ENCODE peak calls at places on chromosomes 11 and 22, in four cellular contexts. S is mammary epithelial cell, P is neural progenitor cell, L is colonic mucosa. O is an unnamed sample.

GRCh38 chr11:126680109-126680508 is 320.5 kb downstream of the KIRREL3 start:
- DNase-seq in S (no peak), P (no peak), L (no peak), O (no peak)

GRCh38 chr11:124754309-124754708 is 2.3 kb upstream of the VSIG2 start:
- DNase-seq in S (no peak), P (no peak), L (no peak), O (no peak)

GRCh38 chr11:2581151-2581930 is 118.5 kb downstream of the KCNQ1OT1 start:
- DNase-seq in S (no peak), P (no peak), L (no peak), O (peak; percentile 26)

GRCh38 chr11:71568707-71569349 is 3.5 kb downstream of the KRTAP5-10 start:
- DNase-seq in S (no peak), P (no peak), L (no peak), O (no peak)

GRCh38 chr11:68780829-68781228 is 29.5 kb upstream of the TESMIN start:
- DNase-seq in S (no peak), P (peak; percentile 50), L (peak; percentile 49), O (peak; percentile 62)

GRCh38 chr11:73359930-73360742 is 16.1 kb upstream of the RELT start:
- DNase-seq in S (no peak), P (peak; percentile 62), L (no peak), O (no peak)

GRCh38 chr11:96154802-96155520 is 188.0 kb downstream of the MAML2 start:
- DNase-seq in S (peak; percentile 24), P (no peak), L (no peak), O (no peak)

GRCh38 chr11:100329352-100329751 is 357.7 kb upstream of the ARHGAP42 start:
- DNase-seq in S (peak; percentile 51), P (no peak), L (no peak), O (no peak)

GRCh38 chr11:17347676-17348075 is 3.9 kb upstream of the NCR3LG1 start:
- DNase-seq in S (peak; percentile 65), P (no peak), L (no peak), O (no peak)

GRCh38 chr11:120078397-120078796 is 59.5 kb downstream of the TRIM29 start:
- DNase-seq in S (no peak), P (no peak), L (no peak), O (no peak)

GRCh38 chr11:32161293-32161692 is 70.4 kb downstream of the RCN1 start:
- DNase-seq in S (no peak), P (no peak), L (no peak), O (no peak)
- H3K36me3 ChIP-seq in S (no peaks in the 10 kb centered on the region), P (no peaks in the 10 kb centered on the region), L (no peaks in the 10 kb centered on the region), O (no peaks in the 10 kb centered on the region)

DNA sequence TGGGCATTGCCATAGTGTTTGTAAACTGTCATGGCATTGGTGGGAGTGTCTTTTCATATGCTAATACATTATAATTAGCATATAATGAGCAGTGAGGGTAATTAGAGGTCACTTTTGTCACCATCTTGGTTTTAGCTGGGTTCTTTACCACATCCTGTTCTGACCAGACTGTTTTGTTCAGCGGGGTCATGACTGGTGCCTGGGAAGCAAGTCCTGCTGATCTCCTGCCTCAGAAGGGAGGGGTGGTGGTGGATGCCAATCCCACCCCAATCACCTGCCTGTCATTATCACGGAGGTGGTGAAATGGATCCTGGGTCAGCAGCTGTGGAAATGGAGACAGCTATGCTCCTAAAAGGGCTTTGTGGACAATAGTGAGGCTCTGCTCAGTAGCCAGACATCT is 31.2 kb downstream of the IL18 start:
- DNase-seq in S (no peak), P (no peak), L (no peak), O (no peak)
- H3K4me1 ChIP-seq in S (peaks cover 40% of the 10 kb centered on the region), P (no peaks in the 10 kb centered on the region), L (peaks cover 9% of the 10 kb centered on the region), O (no peaks in the 10 kb centered on the region)

GRCh38 chr11:76654980-76655379 is 15.6 kb downstream of the LRRC32 start:
- DNase-seq in S (no peak), P (no peak), L (peak; percentile 15), O (no peak)

GRCh38 chr11:76655466-76656086 is 15.0 kb downstream of the LRRC32 start:
- DNase-seq in S (no peak), P (no peak), L (peak; percentile 18), O (no peak)

GRCh38 chr11:76652989-76653673 is 17.4 kb downstream of the LRRC32 start:
- DNase-seq in S (no peak), P (no peak), L (peak; percentile 14), O (peak; percentile 53)

GRCh38 chr11:76653674-76654309 is 16.8 kb downstream of the LRRC32 start:
- DNase-seq in S (no peak), P (no peak), L (peak; percentile 38), O (no peak)

DNA sequence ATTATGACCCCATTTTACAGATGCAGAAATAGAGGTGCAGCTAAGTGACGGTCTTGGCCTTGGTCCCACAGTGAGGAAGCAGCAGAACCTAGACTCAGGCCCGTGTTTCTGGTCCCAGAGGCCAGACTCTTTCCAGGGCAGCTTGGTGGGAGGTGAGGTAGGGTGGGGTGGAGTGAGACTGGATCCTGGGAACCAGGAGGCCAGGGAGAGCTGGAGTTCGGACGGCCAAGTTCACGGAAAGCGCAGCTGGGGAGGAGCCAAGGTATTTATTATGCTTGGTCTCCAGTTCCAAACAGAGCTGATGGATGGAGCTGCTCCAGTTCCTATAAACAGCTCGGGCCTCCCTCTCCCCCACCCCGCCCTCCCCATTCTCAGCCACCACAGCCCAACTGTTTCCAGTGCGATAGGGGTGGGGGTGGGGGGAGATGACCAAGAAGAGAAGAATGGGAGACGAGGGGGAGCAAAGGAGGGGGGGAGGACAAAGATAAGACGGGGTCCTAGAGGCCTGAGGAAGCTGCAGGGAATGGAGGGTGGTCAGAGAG is 16.2 kb downstream of the LRRC32 start:
- DNase-seq in S (no peak), P (no peak), L (peak; percentile 55), O (peak; percentile 87)
- H3K27ac ChIP-seq in S (no peak overlapping the region), P (no peak overlapping the region), L (peak overlapping the region; percentile 60), O (peak overlapping the region; percentile 86)

DNA sequence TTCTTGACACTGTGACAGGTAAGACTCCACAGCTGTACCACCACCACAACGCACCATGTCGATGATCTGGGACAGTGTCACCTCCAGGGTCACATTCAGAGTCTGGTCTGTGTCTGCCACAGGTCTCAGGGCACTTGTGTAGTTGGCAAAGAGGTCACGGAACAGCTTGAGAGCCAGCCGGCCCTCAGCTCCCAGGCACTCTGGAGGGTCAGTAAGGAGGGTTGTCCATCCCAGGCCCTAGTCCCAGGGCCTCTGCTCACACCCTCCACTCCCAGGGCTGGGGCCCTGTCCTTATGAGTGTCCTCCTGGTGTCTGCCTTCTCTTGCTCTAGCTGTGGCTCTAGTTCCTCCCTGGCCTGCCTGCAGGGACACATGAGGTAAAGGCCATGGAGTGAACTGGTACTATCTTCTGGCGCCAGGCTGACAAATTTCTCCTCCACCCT is 1.4 kb downstream of the CHRNA10 start:
- DNase-seq in S (no peak), P (no peak), L (no peak), O (peak; percentile 37)
- H3K36me3 ChIP-seq in S (peaks cover 5% of the 10 kb centered on the region), P (peaks cover 8% of the 10 kb centered on the region), L (no peaks in the 10 kb centered on the region), O (peaks cover 46% of the 10 kb centered on the region)

GRCh38 chr11:134388590-134388989 is 23.5 kb downstream of the B3GAT1 start:
- DNase-seq in S (no peak), P (no peak), L (no peak), O (no peak)
- H3K4me1 ChIP-seq in S (no peaks in the 10 kb centered on the region), P (peaks cover under 1% of the 10 kb centered on the region), L (no peaks in the 10 kb centered on the region), O (no peaks in the 10 kb centered on the region)

GRCh38 chr11:134478611-134479010 is 66.6 kb upstream of the B3GAT1 start:
- DNase-seq in S (no peak), P (no peak), L (no peak), O (no peak)

GRCh38 chr11:134478176-134478575 is 66.1 kb upstream of the B3GAT1 start:
- DNase-seq in S (no peak), P (no peak), L (no peak), O (no peak)

GRCh38 chr11:134481135-134481534 is 69.1 kb upstream of the B3GAT1 start:
- DNase-seq in S (no peak), P (no peak), L (no peak), O (no peak)

GRCh38 chr11:134480129-134480652 is 68.1 kb upstream of the B3GAT1 start:
- DNase-seq in S (no peak), P (no peak), L (no peak), O (no peak)

GRCh38 chr11:134479206-134479955 is 67.3 kb upstream of the B3GAT1 start:
- DNase-seq in S (no peak), P (no peak), L (no peak), O (no peak)
- H3K27ac ChIP-seq in S (no peak overlapping the region), P (no peak overlapping the region), L (no peak overlapping the region), O (no peak overlapping the region)

GRCh38 chr11:92811341-92811740 is 158.1 kb upstream of the MTNR1B start:
- DNase-seq in S (peak; percentile 66), P (no peak), L (no peak), O (no peak)
- H3K36me3 ChIP-seq in S (no peaks in the 10 kb centered on the region), P (no peaks in the 10 kb centered on the region), L (no peaks in the 10 kb centered on the region), O (no peaks in the 10 kb centered on the region)

DNA sequence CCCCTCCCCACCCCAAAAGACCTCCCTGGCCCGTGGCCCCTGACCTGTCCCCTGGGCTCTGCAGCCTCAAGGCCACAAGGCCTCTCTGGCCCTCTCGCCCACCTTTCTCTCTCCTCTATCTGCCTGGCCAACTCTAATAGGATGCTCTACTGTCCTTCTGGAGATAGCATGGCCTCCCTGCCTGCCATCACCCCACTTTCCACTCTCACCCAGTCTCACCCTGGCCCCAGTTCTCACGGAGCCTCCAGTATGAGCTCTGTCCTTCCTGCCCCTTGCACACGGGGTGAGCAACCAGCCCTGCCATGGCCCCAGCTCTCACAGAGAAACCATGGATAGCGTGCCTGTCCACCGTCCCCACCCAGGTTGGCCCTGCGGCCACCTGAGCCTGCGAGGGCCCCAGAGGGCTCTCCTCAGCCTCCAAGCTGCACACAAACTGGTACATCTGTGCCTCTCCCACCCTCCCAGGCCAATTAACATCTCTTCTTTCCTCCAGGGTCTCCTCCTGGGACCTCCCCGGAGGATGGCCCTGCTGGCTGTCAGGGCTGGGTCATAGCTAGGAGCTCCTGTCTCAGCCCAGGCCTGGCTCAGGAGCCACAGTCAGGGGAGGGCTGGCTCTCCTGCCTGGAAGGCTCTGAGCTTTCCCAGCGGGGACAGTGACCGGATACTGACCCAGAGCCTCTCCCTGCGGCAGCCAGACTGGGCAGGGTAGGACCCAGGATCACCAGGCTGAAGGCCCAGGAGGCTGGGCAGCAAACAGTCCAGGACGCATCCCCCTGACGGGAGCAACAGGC is 22.3 kb downstream of the RTN4R start:
- DNase-seq in S (no peak), P (peak; percentile 48), L (no peak), O (no peak)
- H3K4me1 ChIP-seq in S (peaks cover 16% of the 10 kb centered on the region), P (peaks cover 36% of the 10 kb centered on the region), L (no peaks in the 10 kb centered on the region), O (peaks cover 38% of the 10 kb centered on the region)

GRCh38 chr11:64745219-64745522 is 1.2 kb upstream of the RASGRP2 start:
- DNase-seq in S (no peak), P (no peak), L (peak; percentile 59), O (peak; percentile 90)
- H3K27ac ChIP-seq in S (no peak overlapping the region), P (no peak overlapping the region), L (peak overlapping the region; percentile 86), O (peak overlapping the region; percentile 94)

GRCh38 chr22:31451709-31452571 is 37.7 kb downstream of the EIF4ENIF1 start:
- DNase-seq in S (peak; percentile 44), P (peak; percentile 51), L (peak; percentile 18), O (no peak)
- H3K36me3 ChIP-seq in S (peaks cover 14% of the 10 kb centered on the region), P (peaks cover 4% of the 10 kb centered on the region), L (no peaks in the 10 kb centered on the region), O (peaks cover 85% of the 10 kb centered on the region)